ENCODE peak calls at places on chromosomes 3 and 15, in six cellular contexts. A is GM23338, Y is spleen, G is prostate gland, O is breast epithelium, J is HCT116. V is an unnamed sample.

GRCh38 chr15:35208353-35208752 is 123.3 kb upstream of the NANOGP8 start:
- DNase-seq in J (no peak), Y (no peak), O (no peak), G (no peak), A (peak), V (no peak)

GRCh38 chr3:121362035-121362734 is 183.6 kb downstream of the POLQ start:
- DNase-seq in G (no peak), Y (no peak), J (no peak), A (no peak), O (no peak), V (no peak)

GRCh38 chr15:48653216-48653615 is 7.7 kb upstream of the FBN1 start:
- DNase-seq in J (no peak), A (no peak), Y (no peak), G (no peak), O (no peak), V (no peak)

GRCh38 chr3:101722394-101723173 is 1.8 kb upstream of the CEP97 start:
- DNase-seq in A (no peak), Y (no peak), J (no peak), O (no peak), G (no peak), V (no peak)

GRCh38 chr3:176147251-176147650 is 1050.0 kb downstream of the TBL1XR1 start:
- DNase-seq in A (no peak), J (no peak), O (no peak), G (no peak), Y (no peak), V (no peak)

GRCh38 chr3:38221005-38221404 is 44.6 kb upstream of the SLC22A13 start:
- DNase-seq in O (no peak), J (no peak), Y (no peak), A (no peak), G (no peak), V (no peak)

GRCh38 chr15:48472756-48473155 is 141.5 kb downstream of the DUT start:
- DNase-seq in A (no peak), O (no peak), J (no peak), G (no peak), Y (no peak), V (no peak)

GRCh38 chr3:22322861-22323260 is 571.9 kb upstream of the ZNF385D start:
- DNase-seq in Y (no peak), G (no peak), J (no peak), O (no peak), A (peak), V (no peak)

GRCh38 chr15:90159213-90159612 is 41.9 kb upstream of the SEMA4B start:
- DNase-seq in Y (no peak), A (no peak), G (no peak), J (no peak), O (no peak), V (peak)

GRCh38 chr3:62421275-62421674 is 47.9 kb upstream of the FEZF2 start:
- DNase-seq in O (no peak), G (no peak), J (no peak), A (no peak), Y (no peak), V (no peak)
- TF ChIP-seq POLR2AphosphoS5 in O (no peak), G (no peak), J (no peak), A (no peak), Y (no peak), V (no peak)

GRCh38 chr15:98861188-98861587 is 146.4 kb downstream of the PGPEP1L start:
- DNase-seq in G (no peak), O (no peak), A (peak), Y (no peak), J (no peak), V (no peak)
- H3K4me3 ChIP-seq in G (no peak), O (no peak), A (no peak), Y (no peak), J (no peak), V (no peak)

GRCh38 chr3:141729240-141729639 is 8.9 kb upstream of the RNF7 start:
- DNase-seq in Y (no peak), O (no peak), J (no peak), A (peak), G (no peak), V (no peak)
- H3K27ac ChIP-seq in Y (no peak), O (no peak), J (no peak), A (no peak), G (no peak), V (no peak)

DNA sequence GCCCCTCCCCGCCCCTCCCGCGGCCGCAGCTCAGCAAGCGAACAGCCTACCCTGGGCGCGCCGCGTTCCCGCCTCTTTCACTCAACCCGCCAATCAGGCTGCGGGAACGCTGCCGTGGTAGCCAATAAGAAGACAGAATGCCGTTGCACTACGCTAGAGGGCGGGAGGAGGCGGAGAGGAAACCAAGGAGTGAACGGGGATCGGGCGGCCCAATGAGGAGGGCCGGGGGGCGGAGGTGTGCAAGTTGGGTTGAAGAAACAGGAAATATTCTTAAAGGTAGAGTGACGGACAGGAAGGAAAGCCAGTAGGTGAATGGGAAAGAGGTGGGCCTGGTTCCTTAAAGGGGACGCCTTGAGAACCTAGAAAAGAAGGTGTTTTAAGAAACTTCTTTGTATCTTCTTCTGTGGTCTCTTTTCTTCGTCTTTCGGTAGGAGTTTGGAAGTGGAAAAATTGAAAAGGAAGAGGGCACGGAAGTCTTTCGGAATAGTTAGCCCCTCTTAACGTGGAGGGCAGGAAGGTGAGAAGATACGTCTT is 283 bp upstream of the USF3 start:
- DNase-seq in A (peak), O (peak), Y (peak), J (peak), G (peak), V (peak)
- TF ChIP-seq POLR2AphosphoS5 in A (peak), O (peak), Y (peak), J (peak), G (peak), V (peak)